ENCODE peak calls at places on chromosome 1, in five cellular contexts. I, R, F, X and L are unnamed samples.

GRCh38 chr1:19463204-19463803 is 22.0 kb downstream of the CAPZB start:
- DNase-seq in I (no peak), R (peak; percentile 89), X (no peak), F (no peak), L (no peak)

GRCh38 chr1:15328785-15329480 is 80.8 kb upstream of the EFHD2 start:
- DNase-seq in F (no peak), I (peak; percentile 51), X (no peak), R (peak; percentile 69), L (peak; percentile 38)

GRCh38 chr1:227790868-227791267 is 24.6 kb upstream of the PRSS38 start:
- DNase-seq in F (no peak), X (no peak), R (no peak), I (no peak), L (no peak)

GRCh38 chr1:109371271-109371739 is 26.4 kb downstream of the SORT1 start:
- DNase-seq in I (no peak), R (no peak), F (peak; percentile 71), X (peak; percentile 79), L (no peak)

GRCh38 chr1:30901798-30902652 is 6.5 kb downstream of the SDC3 start:
- DNase-seq in X (no peak), I (no peak), R (peak; percentile 81), F (no peak), L (no peak)

GRCh38 chr1:110130113-110130591 is 17.9 kb downstream of the UBL4B start:
- DNase-seq in R (peak; percentile 49), I (no peak), X (no peak), F (no peak), L (no peak)

GRCh38 chr1:77673716-77674355 is 8.6 kb downstream of the ZZZ3 start:
- DNase-seq in F (no peak), X (peak; percentile 32), I (no peak), R (no peak), L (no peak)

GRCh38 chr1:178275083-178275482 is 181.2 kb downstream of the RASAL2 start:
- DNase-seq in X (no peak), F (no peak), R (no peak), I (no peak), L (no peak)

GRCh38 chr1:16625497-16626408 is 12.4 kb upstream of the NBPF1 start:
- DNase-seq in R (peak; percentile 82), I (peak; percentile 52), F (no peak), X (no peak), L (peak; percentile 52)

DNA sequence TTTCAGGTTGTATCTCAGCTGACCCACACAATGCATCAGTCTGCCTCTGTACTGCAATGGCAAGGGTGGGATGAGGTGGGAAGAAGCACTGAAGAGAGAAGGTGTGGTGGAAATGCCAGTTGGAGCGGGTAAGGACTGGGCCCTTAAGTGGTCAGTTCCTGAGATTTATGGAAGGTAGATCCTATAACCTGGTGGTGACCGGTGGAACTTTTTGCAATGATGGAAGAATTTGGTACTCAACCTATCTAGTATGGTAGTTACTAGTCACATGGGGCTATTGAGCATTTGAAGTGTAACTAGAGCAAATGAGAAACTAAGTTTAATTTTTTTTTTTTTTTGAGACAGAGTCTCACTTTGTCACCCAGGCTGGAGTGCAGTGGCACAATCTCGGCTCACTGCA is 8.2 kb upstream of the HPCAL4 start:
- DNase-seq in F (no peak), I (no peak), X (no peak), R (no peak), L (no peak)
- TF ChIP-seq CTCF in F (no peak), I (no peak), X (peak; percentile 51), R (no peak), L (no peak)

GRCh38 chr1:57340361-57341192 is 83.3 kb downstream of the DAB1 start:
- DNase-seq in I (no peak), R (no peak), X (no peak), F (no peak), L (no peak)
- TF ChIP-seq CTCF in I (no peak), R (no peak), X (no peak), F (no peak), L (no peak)

DNA sequence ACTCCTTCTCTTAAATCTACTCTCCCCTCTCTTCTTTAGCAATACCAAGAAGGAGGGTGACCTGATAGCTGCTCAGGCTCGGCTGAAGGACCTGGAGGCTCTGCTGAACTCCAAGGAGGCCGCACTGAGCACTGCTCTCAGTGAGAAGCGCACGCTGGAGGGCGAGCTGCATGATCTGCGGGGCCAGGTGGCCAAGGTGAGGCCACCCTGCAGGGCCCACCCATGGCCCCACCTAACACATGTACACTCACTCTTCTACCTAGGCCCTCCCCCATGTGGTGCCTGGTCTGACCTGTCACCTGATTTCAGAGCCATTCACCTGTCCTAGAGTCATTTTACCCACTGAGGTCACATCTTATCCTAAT is 16.0 kb downstream of the LMNA start:
- DNase-seq in F (no peak), X (no peak), I (no peak), R (peak; percentile 75), L (no peak)
- TF ChIP-seq CTCF in F (no peak), X (peak; percentile 65), I (no peak), R (peak; percentile 70), L (no peak)

GRCh38 chr1:82775402-82776000 is 974.8 kb downstream of the ADGRL2 start:
- DNase-seq in F (no peak), I (no peak), X (no peak), R (no peak), L (no peak)

GRCh38 chr1:82783025-82783424 is 982.3 kb downstream of the ADGRL2 start:
- DNase-seq in X (no peak), R (no peak), F (no peak), I (no peak), L (no peak)

GRCh38 chr1:82777240-82777639 is 976.5 kb downstream of the ADGRL2 start:
- DNase-seq in I (no peak), X (no peak), F (no peak), R (no peak), L (no peak)

GRCh38 chr1:82782599-82782998 is 981.9 kb downstream of the ADGRL2 start:
- DNase-seq in X (no peak), F (no peak), I (no peak), R (no peak), L (no peak)

GRCh38 chr1:82778612-82779011 is 977.9 kb downstream of the ADGRL2 start:
- DNase-seq in R (no peak), F (no peak), X (no peak), I (no peak), L (no peak)
- TF ChIP-seq CTCF in R (no peak), F (peak; percentile 34), X (no peak), I (no peak), L (no peak)

GRCh38 chr1:38500352-38500751 is 359.2 kb downstream of the RRAGC start:
- DNase-seq in X (no peak), I (no peak), F (no peak), R (no peak), L (no peak)
- TF ChIP-seq CTCF in X (peak; percentile 46), I (no peak), F (peak; percentile 31), R (peak; percentile 26), L (no peak)

GRCh38 chr1:204478921-204479320 is 15.7 kb downstream of the PIK3C2B start:
- DNase-seq in I (no peak), F (no peak), X (no peak), R (no peak), L (no peak)

GRCh38 chr1:204477036-204477740 is 17.4 kb downstream of the PIK3C2B start:
- DNase-seq in R (no peak), F (no peak), X (no peak), I (peak; percentile 6), L (no peak)

GRCh38 chr1:204478166-204478899 is 16.3 kb downstream of the PIK3C2B start:
- DNase-seq in I (peak; percentile 9), X (no peak), F (no peak), R (no peak), L (no peak)

GRCh38 chr1:204475651-204476432 is 18.8 kb downstream of the PIK3C2B start:
- DNase-seq in I (no peak), F (no peak), R (no peak), X (no peak), L (no peak)

DNA sequence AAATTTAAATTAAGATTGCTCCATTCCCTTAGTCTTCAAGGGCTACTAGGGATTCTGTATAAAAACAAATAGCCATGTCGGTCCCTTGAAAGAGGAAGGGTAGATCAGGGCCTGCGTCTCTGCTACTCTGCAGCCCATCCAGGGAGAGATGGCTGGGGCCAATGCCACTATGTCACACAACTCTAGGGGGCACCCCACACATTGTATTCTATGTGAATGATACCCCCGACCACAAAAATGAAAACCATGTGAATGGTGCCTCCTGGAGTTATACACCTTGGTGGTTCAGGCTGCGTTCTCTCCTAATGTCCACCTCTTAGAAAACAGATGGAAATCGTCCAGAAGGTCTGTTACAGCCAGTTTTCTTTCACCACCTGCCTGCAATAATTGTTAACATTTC is 18.0 kb downstream of the PIK3C2B start:
- DNase-seq in I (peak; percentile 6), R (no peak), X (no peak), F (no peak), L (no peak)
- TF ChIP-seq CTCF in I (no peak), R (no peak), X (peak; percentile 14), F (no peak), L (no peak)

GRCh38 chr1:42365118-42365517 is 15.5 kb upstream of the RIMKLA start:
- DNase-seq in R (no peak), F (no peak), I (no peak), X (no peak), L (no peak)
- TF ChIP-seq CTCF in R (no peak), F (no peak), I (no peak), X (no peak), L (no peak)